ENCODE peak calls at places on chromosome 16, in ten cellular contexts. G is heart left ventricle, U is upper lobe of left lung, P is esophagus squamous epithelium, N is body of pancreas, L is NB4, S is A549, D is ovary, I is IMR-90, Y is HCT116. Q is an unnamed sample.

GRCh38 chr16:25108054-25108453 is 3.5 kb upstream of the LCMT1 start:
- DNase-seq in G (no peak), U (no peak), P (no peak), N (no peak), L (peak; percentile 55), S (no peak), D (no peak), I (no peak), Y (no peak), Q (no peak)

GRCh38 chr16:35295856-35296255 is 1836.4 kb downstream of the TP53TG3F start:
- DNase-seq in G (no peak), U (no peak), P (no peak), N (no peak), L (no peak), S (no peak), D (no peak), I (no peak), Y (no peak), Q (no peak)

GRCh38 chr16:70697601-70698170 is 11.8 kb upstream of the MTSS2 start:
- DNase-seq in G (no peak), U (no peak), P (no peak), N (no peak), L (peak; percentile 80), S (no peak), D (no peak), I (no peak), Y (no peak), Q (no peak)

GRCh38 chr16:74570412-74571301 is 36.3 kb downstream of the GLG1 start:
- DNase-seq in G (no peak), U (no peak), P (no peak), N (no peak), L (no peak), S (no peak), D (no peak), I (peak; percentile 12), Y (no peak), Q (no peak)

GRCh38 chr16:85522842-85523601 is 90.1 kb upstream of the GSE1 start:
- DNase-seq in G (no peak), U (peak; percentile 58), P (no peak), N (peak; percentile 56), L (no peak), S (no peak), D (no peak), I (peak; percentile 24), Y (no peak), Q (no peak)

GRCh38 chr16:19520861-19521331 is 1.0 kb downstream of the GDE1 start:
- DNase-seq in G (no peak), U (no peak), P (no peak), N (no peak), L (peak; percentile 47), S (no peak), D (no peak), I (peak; percentile 54), Y (no peak), Q (no peak)

GRCh38 chr16:80459331-80459777 is 81.4 kb upstream of the DYNLRB2 start:
- DNase-seq in G (peak; percentile 47), U (no peak), P (no peak), N (no peak), L (no peak), S (no peak), D (no peak), I (no peak), Y (no peak), Q (peak; percentile 63)

GRCh38 chr16:1146409-1146808 is 6.5 kb upstream of the CACNA1H start:
- DNase-seq in G (no peak), U (no peak), P (no peak), N (no peak), L (no peak), S (peak; percentile 31), D (no peak), I (no peak), Y (no peak), Q (no peak)

GRCh38 chr16:86396918-86397317 is 113.4 kb upstream of the FOXF1 start:
- DNase-seq in G (no peak), U (no peak), P (no peak), N (no peak), L (peak; percentile 27), S (no peak), D (no peak), I (peak; percentile 95), Y (peak; percentile 28), Q (no peak)

GRCh38 chr16:83728518-83728917 is 79.3 kb upstream of the HSBP1 start:
- DNase-seq in G (no peak), U (no peak), P (no peak), N (no peak), L (peak; percentile 52), S (no peak), D (no peak), I (no peak), Y (no peak), Q (no peak)

DNA sequence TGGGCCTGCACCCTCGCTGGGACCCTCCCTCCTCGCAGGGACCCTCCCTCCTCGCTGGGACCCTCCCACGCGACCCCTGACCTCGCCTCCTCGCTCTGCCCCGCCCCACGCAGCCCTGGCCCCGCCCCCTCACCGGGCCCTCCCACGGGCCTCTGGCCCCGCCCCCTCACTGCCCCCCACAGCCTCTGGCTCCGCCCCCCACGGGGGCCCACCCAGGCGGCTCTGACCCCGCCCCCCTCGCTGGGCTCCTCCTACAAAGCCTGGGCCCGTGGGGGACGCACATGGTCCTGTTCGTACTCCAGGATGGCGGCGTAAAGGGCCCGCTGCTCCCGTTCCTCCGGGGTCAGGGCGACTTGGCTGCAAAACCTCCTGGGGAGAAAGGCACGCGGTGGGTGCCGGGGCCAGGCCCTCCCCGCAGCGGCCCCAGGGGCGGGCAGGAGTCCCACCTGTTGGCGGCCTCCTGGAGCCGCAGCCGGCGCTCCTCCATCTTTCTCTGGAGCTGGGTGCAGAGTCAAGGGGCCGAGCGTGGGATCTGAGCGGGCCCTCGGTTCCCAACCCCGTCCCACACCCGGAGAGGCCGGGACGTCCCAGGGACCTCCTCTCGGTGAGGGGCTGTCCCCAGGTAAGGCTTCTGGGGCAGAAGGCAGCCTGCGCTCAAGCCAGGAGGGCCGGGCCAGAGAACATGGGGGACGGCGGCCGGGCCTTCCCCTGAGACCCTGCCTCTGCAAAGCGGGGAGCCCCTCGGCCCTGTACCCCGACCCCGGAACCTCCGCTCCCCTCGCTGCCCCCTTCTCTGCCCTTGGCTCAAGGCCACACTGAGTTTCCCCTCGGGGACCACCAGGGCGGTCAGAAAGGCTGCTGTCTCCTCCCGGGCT is 8.9 kb downstream of the VPS9D1 start:
- DNase-seq in G (peak; percentile 38), U (peak; percentile 40), P (no peak), N (peak; percentile 50), L (peak; percentile 79), S (peak; percentile 94), D (peak; percentile 35), I (peak; percentile 50), Y (peak; percentile 73), Q (no peak)
- TF ChIP-seq POLR2A in G (no peak), U (no peak), P (no peak), N (peak; percentile 9), L (peak; percentile 85), S (peak; percentile 81), D (no peak), I (peak; percentile 46), Y (peak; percentile 92), Q (no peak)

GRCh38 chr16:67431077-67431804 is at the start of gene HSD11B2:
- DNase-seq in G (no peak), U (peak; percentile 63), P (no peak), N (peak; percentile 82), L (peak; percentile 41), S (peak; percentile 50), D (peak; percentile 58), I (peak; percentile 45), Y (peak; percentile 40), Q (no peak)
- TF ChIP-seq POLR2A in G (no peak), U (no peak), P (no peak), N (peak; percentile 19), L (no peak), S (no peak), D (no peak), I (no peak), Y (no peak), Q (no peak)

GRCh38 chr16:68490829-68491575 is 42.7 kb upstream of the SMPD3 start:
- DNase-seq in G (no peak), U (peak; percentile 83), P (no peak), N (peak; percentile 92), L (no peak), S (peak; percentile 62), D (no peak), I (peak; percentile 61), Y (peak; percentile 74), Q (peak; percentile 43)
- TF ChIP-seq POLR2A in G (no peak), U (no peak), P (no peak), N (no peak), L (no peak), S (no peak), D (no peak), I (no peak), Y (no peak), Q (no peak)

GRCh38 chr16:66601471-66601870 is 3.0 kb upstream of the CMTM3 start:
- DNase-seq in G (no peak), U (no peak), P (no peak), N (no peak), L (no peak), S (no peak), D (no peak), I (no peak), Y (no peak), Q (no peak)

GRCh38 chr16:66605177-66605999 is 884 bp downstream of the CMTM3 start:
- DNase-seq in G (peak; percentile 74), U (peak; percentile 48), P (no peak), N (no peak), L (peak; percentile 67), S (peak; percentile 23), D (peak; percentile 66), I (peak; percentile 34), Y (no peak), Q (peak; percentile 94)

GRCh38 chr16:66604376-66605176 is at the start of gene CMTM3:
- DNase-seq in G (peak; percentile 66), U (peak; percentile 56), P (no peak), N (peak; percentile 48), L (peak; percentile 86), S (peak; percentile 67), D (peak; percentile 66), I (peak; percentile 45), Y (peak; percentile 21), Q (peak; percentile 95)

GRCh38 chr16:66606000-66606751 is 1.7 kb downstream of the CMTM3 start:
- DNase-seq in G (no peak), U (no peak), P (no peak), N (no peak), L (peak; percentile 38), S (no peak), D (no peak), I (no peak), Y (no peak), Q (peak; percentile 88)

DNA sequence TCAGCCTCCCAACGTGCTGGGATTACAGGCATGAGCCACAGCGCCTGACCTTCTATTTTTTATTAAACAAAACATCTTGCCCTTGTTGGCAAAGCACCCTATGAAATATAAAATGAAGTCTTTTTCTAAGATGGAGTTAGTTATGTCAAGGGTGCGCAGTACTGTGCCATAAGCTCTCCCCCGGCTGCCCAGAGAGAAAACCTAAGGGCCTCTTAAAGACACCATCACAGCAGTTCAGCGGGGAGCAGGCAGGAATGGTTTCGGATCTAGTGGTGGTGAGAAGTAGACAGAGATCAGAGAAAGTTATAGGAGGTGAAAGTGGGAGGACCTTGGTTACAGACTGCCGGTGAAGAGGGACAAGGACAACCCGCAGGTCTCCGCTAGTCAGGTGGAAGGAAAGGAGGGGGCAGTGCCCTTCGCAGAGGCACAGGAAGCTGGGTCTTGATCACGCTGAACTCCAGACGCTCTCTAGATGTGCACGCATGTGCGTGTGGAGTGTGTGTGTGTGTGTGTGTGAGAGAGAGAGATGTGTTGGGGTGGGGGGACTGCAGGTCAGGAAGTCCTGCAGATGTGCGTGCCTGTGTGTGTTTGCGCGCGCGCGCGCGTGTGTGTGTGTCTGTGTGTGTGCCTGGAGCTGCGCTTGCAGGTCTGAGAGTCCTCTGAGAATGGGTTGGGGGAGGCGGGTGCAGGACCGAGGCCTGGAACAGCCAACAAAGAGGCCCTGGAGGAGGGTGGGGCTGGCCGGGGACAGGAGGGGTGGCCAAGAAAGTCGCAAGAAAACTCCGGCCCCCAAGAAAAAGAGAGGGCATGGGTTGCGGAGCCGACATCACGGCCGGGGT is 748 bp upstream of the CMTM3 start:
- DNase-seq in G (peak; percentile 64), U (peak; percentile 56), P (no peak), N (no peak), L (peak; percentile 88), S (peak; percentile 70), D (peak; percentile 69), I (peak; percentile 58), Y (no peak), Q (peak; percentile 92)
- TF ChIP-seq POLR2A in G (no peak), U (no peak), P (no peak), N (no peak), L (peak; percentile 53), S (peak; percentile 55), D (no peak), I (no peak), Y (peak; percentile 55), Q (no peak)

Q was measured in lower leg skin.